ENCODE peak calls at places on chromosomes 1 and 21, in eight cellular contexts. M, N, X, S, H, Y, E and J are unnamed samples.

GRCh38 chr1:227796359-227796915 is 19.0 kb upstream of the PRSS38 start:
- DNase-seq in M (no peak), N (no peak), X (no peak), S (no peak), H (no peak), Y (no peak), E (no peak), J (no peak)

GRCh38 chr1:27142464-27142863 is 12.5 kb downstream of the SLC9A1 start:
- DNase-seq in M (no peak), N (peak; percentile 62), X (no peak), S (no peak), H (no peak), Y (no peak), E (no peak), J (no peak)

GRCh38 chr1:168312718-168313604 is 32.3 kb downstream of the TBX19 start:
- DNase-seq in M (no peak), N (no peak), X (no peak), S (no peak), H (no peak), Y (peak; percentile 57), E (no peak), J (no peak)

GRCh38 chr1:9198538-9199361 is 35.8 kb upstream of the H6PD start:
- DNase-seq in M (no peak), N (peak; percentile 83), X (peak; percentile 64), S (no peak), H (no peak), Y (no peak), E (no peak), J (no peak)

GRCh38 chr1:223556414-223557124 is 108.9 kb downstream of the CAPN8 start:
- DNase-seq in M (no peak), N (peak; percentile 76), X (no peak), S (peak; percentile 51), H (peak; percentile 50), Y (peak; percentile 33), E (no peak), J (peak; percentile 4)

GRCh38 chr21:44666401-44667320 is at the start of gene KRTAP12-2:
- DNase-seq in M (no peak), N (peak; percentile 22), X (peak; percentile 13), S (no peak), H (no peak), Y (peak; percentile 21), E (no peak), J (no peak)

GRCh38 chr21:14923468-14923867 is 141.3 kb downstream of the NRIP1 start:
- DNase-seq in M (peak; percentile 75), N (no peak), X (no peak), S (no peak), H (no peak), Y (no peak), E (no peak), J (peak; percentile 67)

GRCh38 chr1:22529901-22530621 is 33.2 kb upstream of the EPHA8 start:
- DNase-seq in M (peak; percentile 33), N (peak; percentile 18), X (no peak), S (no peak), H (no peak), Y (no peak), E (no peak), J (peak; percentile 35)